ENCODE peak calls at places on chromosomes 7 and 10, in eight cellular contexts. M is heart left ventricle; L is esophagus muscularis mucosa; S is CD8-positive, alpha-beta T cell; B is ovary; D is transverse colon; N is psoas muscle; Y is WERI-Rb-1. O is an unnamed sample.

GRCh38 chr10:52027055-52027454 is 287.0 kb upstream of the DKK1 start:
- DNase-seq in M (no peak), L (no peak), S (no peak), B (no peak), D (no peak), N (no peak), Y (no peak), O (no peak)

GRCh38 chr10:45586028-45586824 is 86.3 kb downstream of the ZFAND4 start:
- DNase-seq in M (no peak), L (no peak), S (no peak), B (no peak), D (no peak), N (no peak), Y (no peak), O (no peak)

GRCh38 chr10:61974611-61975010 is 73.1 kb downstream of the ARID5B start:
- DNase-seq in M (peak), L (no peak), S (no peak), B (peak), D (peak), N (peak), Y (no peak), O (peak)

GRCh38 chr7:46742608-46743000 is 821.5 kb upstream of the IGFBP3 start:
- DNase-seq in M (no peak), L (no peak), S (no peak), B (no peak), D (no peak), N (no peak), Y (no peak), O (no peak)

GRCh38 chr10:122142652-122143237 is 128.4 kb upstream of the BTBD16 start:
- DNase-seq in M (peak), L (no peak), S (no peak), B (no peak), D (no peak), N (peak), Y (peak), O (no peak)

GRCh38 chr7:132977234-132977633 is 104.7 kb downstream of the CHCHD3 start:
- DNase-seq in M (no peak), L (no peak), S (no peak), B (no peak), D (no peak), N (no peak), Y (no peak), O (no peak)

GRCh38 chr10:50312464-50313437 is 61.4 kb upstream of the ASAH2 start:
- DNase-seq in M (no peak), L (no peak), S (no peak), B (no peak), D (no peak), N (no peak), Y (no peak), O (no peak)

GRCh38 chr7:138257459-138258193 is 181.4 kb downstream of the AKR1D1 start:
- DNase-seq in M (no peak), L (no peak), S (no peak), B (no peak), D (no peak), N (no peak), Y (no peak), O (no peak)

GRCh38 chr7:20798694-20799121 is 12.0 kb upstream of the SP8 start:
- DNase-seq in M (no peak), L (no peak), S (no peak), B (no peak), D (no peak), N (no peak), Y (no peak), O (no peak)

GRCh38 chr7:43569424-43569823 is 13.5 kb upstream of the STK17A start:
- DNase-seq in M (no peak), L (peak), S (no peak), B (no peak), D (no peak), N (no peak), Y (no peak), O (no peak)

GRCh38 chr10:93541402-93542357 is 24.8 kb upstream of the FFAR4 start:
- DNase-seq in M (peak), L (no peak), S (no peak), B (peak), D (peak), N (peak), Y (peak), O (no peak)

GRCh38 chr7:121182902-121183301 is 145.9 kb upstream of the WNT16 start:
- DNase-seq in M (no peak), L (no peak), S (no peak), B (no peak), D (no peak), N (no peak), Y (no peak), O (no peak)

GRCh38 chr10:106285199-106285598 is 879.3 kb downstream of the SORCS1 start:
- DNase-seq in M (no peak), L (no peak), S (no peak), B (no peak), D (no peak), N (no peak), Y (no peak), O (no peak)

GRCh38 chr7:43538404-43538771 is 44.5 kb upstream of the STK17A start:
- DNase-seq in M (no peak), L (no peak), S (no peak), B (no peak), D (no peak), N (no peak), Y (no peak), O (no peak)

GRCh38 chr10:93206652-93207051 is 133.0 kb downstream of the CYP26A1 start:
- DNase-seq in M (no peak), L (peak), S (no peak), B (no peak), D (no peak), N (no peak), Y (no peak), O (no peak)

GRCh38 chr10:3622845-3623621 is 162.0 kb downstream of the KLF6 start:
- DNase-seq in M (no peak), L (no peak), S (no peak), B (no peak), D (no peak), N (no peak), Y (no peak), O (no peak)

GRCh38 chr7:44979481-44980392 is 922 bp upstream of the MYO1G start:
- DNase-seq in M (no peak), L (no peak), S (no peak), B (no peak), D (no peak), N (no peak), Y (no peak), O (no peak)

GRCh38 chr10:70805619-70806215 is 10.0 kb upstream of the SGPL1 start:
- DNase-seq in M (no peak), L (peak), S (no peak), B (no peak), D (no peak), N (no peak), Y (no peak), O (no peak)

GRCh38 chr7:79822620-79823240 is 311.9 kb upstream of the GNAI1 start:
- DNase-seq in M (no peak), L (no peak), S (no peak), B (no peak), D (no peak), N (no peak), Y (no peak), O (no peak)

GRCh38 chr7:106737202-106737562 is 76.2 kb upstream of the CCDC71L start:
- DNase-seq in M (no peak), L (no peak), S (no peak), B (no peak), D (no peak), N (no peak), Y (no peak), O (no peak)

GRCh38 chr7:44964384-44964830 is 14.4 kb downstream of the MYO1G start:
- DNase-seq in M (no peak), L (no peak), S (no peak), B (no peak), D (no peak), N (no peak), Y (peak), O (no peak)

GRCh38 chr7:133735222-133735621 is 391.9 kb upstream of the LRGUK start:
- DNase-seq in M (no peak), L (no peak), S (no peak), B (no peak), D (no peak), N (no peak), Y (no peak), O (no peak)

GRCh38 chr7:54798569-54798968 is 39.6 kb upstream of the SEC61G start:
- DNase-seq in M (no peak), L (no peak), S (no peak), B (no peak), D (no peak), N (no peak), Y (no peak), O (no peak)

GRCh38 chr10:29554660-29555059 is 80.1 kb downstream of the SVIL start:
- DNase-seq in M (no peak), L (no peak), S (no peak), B (no peak), D (no peak), N (no peak), Y (no peak), O (no peak)

GRCh38 chr10:99667108-99667751 is 7.9 kb downstream of the ENTPD7 start:
- DNase-seq in M (no peak), L (no peak), S (no peak), B (no peak), D (no peak), N (no peak), Y (no peak), O (no peak)

GRCh38 chr10:132557696-132558515 is 20.3 kb downstream of the INPP5A start:
- DNase-seq in M (no peak), L (no peak), S (no peak), B (no peak), D (no peak), N (no peak), Y (peak), O (no peak)

GRCh38 chr10:24299587-24300258 is 90.8 kb downstream of the KIAA1217 start:
- DNase-seq in M (no peak), L (no peak), S (no peak), B (no peak), D (no peak), N (no peak), Y (no peak), O (no peak)

GRCh38 chr7:41116817-41117216 is 586.1 kb downstream of the INHBA start:
- DNase-seq in M (no peak), L (no peak), S (no peak), B (no peak), D (no peak), N (no peak), Y (no peak), O (no peak)

GRCh38 chr10:130519791-130520190 is 383.6 kb downstream of the GLRX3 start:
- DNase-seq in M (no peak), L (peak), S (no peak), B (no peak), D (no peak), N (no peak), Y (no peak), O (no peak)

GRCh38 chr10:5632430-5632829 is 34.0 kb downstream of the ASB13 start:
- DNase-seq in M (no peak), L (no peak), S (no peak), B (no peak), D (peak), N (no peak), Y (no peak), O (peak)

GRCh38 chr10:115706482-115707076 is 566.4 kb downstream of the GFRA1 start:
- DNase-seq in M (no peak), L (no peak), S (no peak), B (no peak), D (no peak), N (no peak), Y (no peak), O (no peak)

GRCh38 chr7:2796358-2797352 is 47.5 kb downstream of the GNA12 start:
- DNase-seq in M (peak), L (no peak), S (no peak), B (peak), D (peak), N (peak), Y (no peak), O (peak)

GRCh38 chr10:3780056-3780765 is 4.8 kb downstream of the KLF6 start:
- DNase-seq in M (peak), L (no peak), S (no peak), B (no peak), D (no peak), N (peak), Y (no peak), O (no peak)

GRCh38 chr7:192035-192649 is at the start of gene FAM20C:
- DNase-seq in M (peak), L (peak), S (peak), B (peak), D (peak), N (peak), Y (peak), O (peak)
- H3K27ac ChIP-seq in M (peak), L (peak), S (no peak), B (peak), D (peak), N (peak), Y (peak), O (peak)

DNA sequence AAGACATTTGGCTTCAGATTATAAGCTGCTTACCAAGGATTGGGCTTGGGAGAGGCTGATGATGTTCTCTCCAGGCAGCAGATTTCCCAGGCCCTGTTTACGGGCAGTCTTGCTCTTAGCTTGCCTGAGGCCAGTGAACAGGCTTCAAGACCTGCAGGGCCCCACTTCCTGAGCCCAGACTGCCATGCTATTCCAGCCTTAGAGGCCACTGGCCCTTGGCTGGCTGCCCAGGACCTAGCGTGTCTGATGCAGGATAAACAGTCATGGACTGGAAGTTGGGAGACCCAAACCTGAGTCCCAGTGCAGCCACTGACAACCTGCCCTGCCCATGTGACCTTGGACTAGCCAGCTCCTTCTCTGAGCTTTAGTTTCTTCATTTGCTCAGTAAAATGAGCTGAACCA is 2.9 kb downstream of the PRXL2A start:
- DNase-seq in M (peak), L (no peak), S (no peak), B (peak), D (peak), N (peak), Y (peak), O (no peak)
- TF ChIP-seq CTCF in M (no peak), L (no peak), S (no peak), B (no peak), D (no peak), N (no peak), Y (no peak), O (no peak)

GRCh38 chr10:1272079-1272478 is 215.9 kb downstream of the WDR37 start:
- DNase-seq in M (no peak), L (no peak), S (no peak), B (no peak), D (no peak), N (no peak), Y (no peak), O (no peak)
- H3K27ac ChIP-seq in M (no peak), L (no peak), S (no peak), B (no peak), D (no peak), N (no peak), Y (no peak), O (no peak)

GRCh38 chr10:88389456-88389855 is 193.7 kb downstream of the RNLS start:
- DNase-seq in M (no peak), L (no peak), S (peak), B (no peak), D (peak), N (no peak), Y (no peak), O (no peak)
- TF ChIP-seq CTCF in M (peak), L (peak), S (peak), B (no peak), D (peak), N (peak), Y (peak), O (peak)

GRCh38 chr7:14184292-14184864 is 194.9 kb upstream of the ETV1 start:
- DNase-seq in M (no peak), L (no peak), S (no peak), B (no peak), D (peak), N (no peak), Y (peak), O (no peak)
- H3K27ac ChIP-seq in M (no peak), L (no peak), S (no peak), B (no peak), D (no peak), N (no peak), Y (no peak), O (no peak)

GRCh38 chr7:31058122-31058521 is 6.0 kb downstream of the ADCYAP1R1 start:
- DNase-seq in M (no peak), L (no peak), S (no peak), B (no peak), D (no peak), N (peak), Y (no peak), O (no peak)

GRCh38 chr7:31059551-31059950 is 7.4 kb downstream of the ADCYAP1R1 start:
- DNase-seq in M (no peak), L (no peak), S (no peak), B (no peak), D (no peak), N (no peak), Y (peak), O (no peak)

GRCh38 chr7:31062746-31063435 is 10.8 kb downstream of the ADCYAP1R1 start:
- DNase-seq in M (no peak), L (no peak), S (no peak), B (no peak), D (no peak), N (no peak), Y (no peak), O (no peak)

GRCh38 chr7:31058688-31059087 is 6.6 kb downstream of the ADCYAP1R1 start:
- DNase-seq in M (no peak), L (no peak), S (no peak), B (no peak), D (no peak), N (no peak), Y (no peak), O (no peak)

DNA sequence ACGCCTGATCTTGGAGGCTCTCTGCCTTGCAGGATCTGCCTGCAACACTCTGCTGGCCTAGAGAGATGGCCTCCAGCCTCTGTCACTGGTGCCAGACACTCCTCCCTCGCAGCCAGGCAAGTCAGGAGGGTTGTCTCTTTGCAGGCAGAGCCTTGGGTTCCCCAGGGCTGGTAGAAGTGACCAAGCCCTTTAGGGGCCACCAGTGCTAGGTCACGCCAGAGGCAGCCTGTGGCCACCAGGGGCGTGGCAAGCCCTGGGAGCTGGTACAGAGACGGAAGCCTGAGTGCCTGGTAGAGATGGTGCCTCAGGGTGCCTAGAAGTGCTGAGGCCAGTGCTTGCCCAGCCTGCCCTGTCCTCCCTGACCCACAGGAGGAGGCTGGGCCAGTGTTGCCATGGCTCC is 9.1 kb downstream of the ADCYAP1R1 start:
- DNase-seq in M (no peak), L (no peak), S (no peak), B (no peak), D (no peak), N (no peak), Y (no peak), O (no peak)
- TF ChIP-seq CTCF in M (no peak), L (no peak), S (no peak), B (no peak), D (no peak), N (no peak), Y (peak), O (no peak)

DNA sequence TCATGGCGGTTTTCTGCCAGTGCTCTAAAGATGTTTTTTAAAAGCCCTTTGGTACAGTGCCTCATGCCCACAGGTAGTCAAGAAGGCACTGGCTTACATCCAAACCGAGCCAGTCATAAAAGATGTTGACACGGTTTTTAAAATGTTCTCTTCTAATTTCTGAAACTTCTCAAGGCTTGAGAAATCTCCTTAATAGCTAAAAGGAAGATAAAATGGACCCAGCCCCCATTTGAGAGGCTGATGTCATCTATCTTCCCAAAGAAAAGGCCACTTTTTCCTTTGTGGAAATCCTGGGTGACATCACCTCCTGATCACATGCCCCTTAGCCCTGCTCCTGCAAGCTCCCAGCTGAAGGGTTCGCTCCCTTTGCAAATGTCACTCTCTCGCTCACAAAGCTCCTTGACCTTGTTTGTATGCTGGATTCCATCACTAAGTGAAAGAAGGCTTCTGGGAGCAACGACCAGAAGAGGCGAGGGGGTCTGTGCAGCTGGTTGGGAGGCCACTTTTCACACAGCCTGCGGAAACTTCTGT is 122.9 kb downstream of the CUBN start:
- DNase-seq in M (peak), L (peak), S (no peak), B (no peak), D (no peak), N (no peak), Y (no peak), O (no peak)
- H3K27ac ChIP-seq in M (peak), L (peak), S (peak), B (peak), D (peak), N (peak), Y (no peak), O (peak)

GRCh38 chr7:8823486-8823885 is 390.1 kb downstream of the NXPH1 start:
- DNase-seq in M (no peak), L (no peak), S (no peak), B (no peak), D (no peak), N (no peak), Y (peak), O (no peak)
- TF ChIP-seq CTCF in M (no peak), L (no peak), S (no peak), B (no peak), D (no peak), N (no peak), Y (peak), O (no peak)

GRCh38 chr10:13160934-13161266 is 458 bp upstream of the MCM10 start:
- DNase-seq in M (no peak), L (no peak), S (no peak), B (no peak), D (no peak), N (no peak), Y (no peak), O (no peak)
- H3K27ac ChIP-seq in M (no peak), L (no peak), S (no peak), B (no peak), D (no peak), N (no peak), Y (no peak), O (no peak)

GRCh38 chr7:141265668-141266067 is 191.8 kb downstream of the TMEM178B start:
- DNase-seq in M (no peak), L (no peak), S (no peak), B (no peak), D (no peak), N (no peak), Y (no peak), O (no peak)

GRCh38 chr7:141263983-141264382 is 190.1 kb downstream of the TMEM178B start:
- DNase-seq in M (no peak), L (no peak), S (no peak), B (no peak), D (no peak), N (no peak), Y (no peak), O (no peak)

GRCh38 chr7:141264511-141264910 is 190.6 kb downstream of the TMEM178B start:
- DNase-seq in M (no peak), L (no peak), S (no peak), B (no peak), D (no peak), N (no peak), Y (no peak), O (no peak)

GRCh38 chr7:141263508-141263907 is 189.6 kb downstream of the TMEM178B start:
- DNase-seq in M (no peak), L (no peak), S (no peak), B (no peak), D (no peak), N (no peak), Y (no peak), O (no peak)

DNA sequence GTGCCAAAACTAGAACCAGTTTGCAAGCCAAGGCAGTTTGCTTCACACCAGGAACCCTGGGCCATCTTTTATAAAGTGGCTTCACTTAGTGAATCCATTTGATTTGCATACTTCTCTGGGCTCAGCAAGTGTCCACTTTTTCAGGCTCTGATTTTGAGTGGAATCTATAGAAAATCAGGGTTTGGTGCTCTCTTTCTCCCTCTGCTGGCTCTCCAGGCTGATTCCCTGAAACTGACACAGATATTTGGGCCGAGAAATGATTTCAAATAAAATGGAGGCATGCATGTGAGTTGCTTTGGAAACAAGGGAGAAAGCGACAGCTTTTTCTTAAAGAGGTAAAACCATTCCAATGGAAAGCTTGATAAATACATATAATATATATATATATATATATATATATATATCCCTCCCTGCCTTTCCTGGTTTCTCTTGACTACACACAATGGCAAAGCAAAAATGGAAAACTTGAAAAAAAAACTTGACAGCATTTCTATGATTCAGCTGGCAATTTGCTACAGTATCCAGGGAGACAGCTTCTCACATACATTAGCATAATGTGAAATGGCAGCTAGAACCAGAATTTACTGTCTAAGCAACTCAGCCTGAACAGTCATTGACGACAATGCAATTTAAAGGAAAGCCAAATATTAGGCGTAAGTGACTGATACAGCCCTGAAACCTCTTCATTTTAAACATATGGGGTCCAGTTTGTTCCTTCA is 188.4 kb downstream of the TMEM178B start:
- DNase-seq in M (no peak), L (no peak), S (no peak), B (no peak), D (no peak), N (no peak), Y (no peak), O (no peak)
- TF ChIP-seq CTCF in M (no peak), L (peak), S (no peak), B (no peak), D (no peak), N (no peak), Y (no peak), O (no peak)